ENCODE peak calls at places on chromosomes 2 and 18, in seven cellular contexts. One of them, this sample, is unnamed.
A peak's percentile ranks its signal among the peaks of the same experiment; 100 is the strongest.

GRCh38 chr2:136012315-136012714 is 26.9 kb upstream of the DARS1 start:
- DNase-seq in fibroblast of the aortic adventitia: no peak
- DNase-seq in A549: no peak
- DNase-seq in mammary epithelial cell: no peak
- DNase-seq in breast epithelium: no peak
- DNase-seq in brain microvascular endothelial cell: no peak
- DNase-seq in endothelial cell of umbilical vein: no peak
- DNase-seq in this sample: no peak

GRCh38 chr2:100470898-100471514 is 724 bp downstream of the NMS start:
- DNase-seq in fibroblast of the aortic adventitia: peak; percentile 3
- DNase-seq in A549: no peak
- DNase-seq in mammary epithelial cell: peak; percentile 11
- DNase-seq in breast epithelium: no peak
- DNase-seq in brain microvascular endothelial cell: peak; percentile 3
- DNase-seq in endothelial cell of umbilical vein: no peak
- DNase-seq in this sample: no peak

GRCh38 chr2:241410739-241411176 is 54.7 kb downstream of the FARP2 start:
- DNase-seq in fibroblast of the aortic adventitia: no peak
- DNase-seq in A549: no peak
- DNase-seq in mammary epithelial cell: peak; percentile 29
- DNase-seq in breast epithelium: no peak
- DNase-seq in brain microvascular endothelial cell: peak; percentile 89
- DNase-seq in endothelial cell of umbilical vein: peak; percentile 17
- DNase-seq in this sample: peak; percentile 27

GRCh38 chr2:162478721-162479129 is 134.8 kb downstream of the GCA start:
- DNase-seq in fibroblast of the aortic adventitia: no peak
- DNase-seq in A549: no peak
- DNase-seq in mammary epithelial cell: peak; percentile 87
- DNase-seq in breast epithelium: no peak
- DNase-seq in brain microvascular endothelial cell: no peak
- DNase-seq in endothelial cell of umbilical vein: no peak
- DNase-seq in this sample: peak; percentile 95

GRCh38 chr18:8142131-8142711 is 467.0 kb upstream of the RAB12 start:
- DNase-seq in fibroblast of the aortic adventitia: peak; percentile 31
- DNase-seq in A549: no peak
- DNase-seq in mammary epithelial cell: no peak
- DNase-seq in breast epithelium: no peak
- DNase-seq in brain microvascular endothelial cell: peak; percentile 75
- DNase-seq in endothelial cell of umbilical vein: peak; percentile 57
- DNase-seq in this sample: no peak

GRCh38 chr2:81598437-81598836 is 1293.9 kb upstream of the LRRTM1 start:
- DNase-seq in fibroblast of the aortic adventitia: no peak
- DNase-seq in A549: no peak
- DNase-seq in mammary epithelial cell: no peak
- DNase-seq in breast epithelium: no peak
- DNase-seq in brain microvascular endothelial cell: no peak
- DNase-seq in endothelial cell of umbilical vein: no peak
- DNase-seq in this sample: no peak

GRCh38 chr2:20584637-20585321 is 66.1 kb downstream of the HS1BP3 start:
- DNase-seq in fibroblast of the aortic adventitia: peak; percentile 96
- DNase-seq in A549: peak; percentile 89
- DNase-seq in mammary epithelial cell: peak; percentile 73
- DNase-seq in breast epithelium: no peak
- DNase-seq in brain microvascular endothelial cell: peak; percentile 93
- DNase-seq in endothelial cell of umbilical vein: peak; percentile 89
- DNase-seq in this sample: peak; percentile 71

GRCh38 chr18:76821875-76822509 is 365 bp upstream of the ZNF236 start:
- DNase-seq in fibroblast of the aortic adventitia: peak; percentile 50
- DNase-seq in A549: peak; percentile 44
- DNase-seq in mammary epithelial cell: peak; percentile 52
- DNase-seq in breast epithelium: peak; percentile 60
- DNase-seq in brain microvascular endothelial cell: no peak
- DNase-seq in endothelial cell of umbilical vein: peak; percentile 69
- DNase-seq in this sample: peak; percentile 33

GRCh38 chr2:32484907-32485306 is 128.1 kb downstream of the BIRC6 start:
- DNase-seq in fibroblast of the aortic adventitia: peak; percentile 91
- DNase-seq in A549: peak; percentile 83
- DNase-seq in mammary epithelial cell: peak; percentile 89
- DNase-seq in breast epithelium: no peak
- DNase-seq in brain microvascular endothelial cell: peak; percentile 92
- DNase-seq in endothelial cell of umbilical vein: peak; percentile 30
- DNase-seq in this sample: peak; percentile 89

GRCh38 chr2:84494070-84494469 is 22.2 kb upstream of the DNAH6 start:
- DNase-seq in fibroblast of the aortic adventitia: no peak
- DNase-seq in A549: peak; percentile 20
- DNase-seq in mammary epithelial cell: peak; percentile 25
- DNase-seq in breast epithelium: no peak
- DNase-seq in brain microvascular endothelial cell: peak; percentile 49
- DNase-seq in endothelial cell of umbilical vein: peak; percentile 70
- DNase-seq in this sample: peak; percentile 76

DNA sequence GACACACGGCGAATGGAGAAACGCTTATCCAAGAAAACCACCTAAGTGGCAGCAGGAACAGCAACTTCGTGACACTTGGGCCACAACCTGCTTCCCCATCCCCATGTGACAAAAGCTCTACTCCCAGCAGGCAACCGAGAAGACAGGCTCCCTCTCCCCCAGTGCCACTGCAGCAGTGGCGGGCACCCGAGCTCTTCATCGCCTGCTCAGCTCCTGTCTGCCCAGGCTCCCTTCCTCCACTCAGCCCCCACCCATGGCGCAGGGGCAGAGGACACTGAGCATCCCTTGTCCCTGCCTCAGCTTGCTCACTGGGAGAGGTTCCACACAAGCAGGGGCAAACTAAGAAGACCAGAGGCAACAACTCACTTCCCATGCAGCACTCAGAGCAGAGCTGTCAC is 22.9 kb downstream of the SLC66A2 start:
- DNase-seq in fibroblast of the aortic adventitia: no peak
- DNase-seq in A549: no peak
- DNase-seq in mammary epithelial cell: no peak
- DNase-seq in breast epithelium: peak; percentile 17
- DNase-seq in brain microvascular endothelial cell: no peak
- DNase-seq in endothelial cell of umbilical vein: no peak
- DNase-seq in this sample: no peak
- TF ChIP-seq CTCF in fibroblast of the aortic adventitia: no peak
- TF ChIP-seq CTCF in A549: no peak
- TF ChIP-seq CTCF in mammary epithelial cell: no peak
- TF ChIP-seq CTCF in breast epithelium: no peak
- TF ChIP-seq CTCF in brain microvascular endothelial cell: no peak
- TF ChIP-seq CTCF in endothelial cell of umbilical vein: no peak
- TF ChIP-seq CTCF in this sample: no peak

DNA sequence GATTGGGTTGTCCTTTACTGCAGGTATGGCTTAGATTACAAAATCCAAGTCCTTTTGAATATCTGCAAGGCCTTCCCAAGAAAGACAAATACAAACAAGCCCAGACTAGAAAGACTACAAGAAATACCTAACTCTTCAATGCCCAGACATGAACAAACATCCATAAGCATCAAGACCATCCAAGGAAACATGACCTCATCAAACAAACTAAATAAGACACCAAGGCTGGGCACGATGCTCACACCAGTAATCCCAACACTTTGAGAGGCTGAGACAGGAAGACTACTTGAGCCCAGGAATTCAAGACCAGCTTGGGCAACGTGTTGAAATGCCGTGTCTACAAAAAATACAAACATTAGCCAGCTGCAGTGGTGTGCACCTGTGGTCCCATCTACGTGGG is 31.7 kb downstream of the MAP4K3 start:
- DNase-seq in fibroblast of the aortic adventitia: no peak
- DNase-seq in A549: no peak
- DNase-seq in mammary epithelial cell: peak; percentile 94
- DNase-seq in breast epithelium: no peak
- DNase-seq in brain microvascular endothelial cell: no peak
- DNase-seq in endothelial cell of umbilical vein: no peak
- DNase-seq in this sample: peak; percentile 100
- TF ChIP-seq CTCF in fibroblast of the aortic adventitia: no peak
- TF ChIP-seq CTCF in A549: no peak
- TF ChIP-seq CTCF in mammary epithelial cell: no peak
- TF ChIP-seq CTCF in breast epithelium: no peak
- TF ChIP-seq CTCF in brain microvascular endothelial cell: no peak
- TF ChIP-seq CTCF in endothelial cell of umbilical vein: no peak
- TF ChIP-seq CTCF in this sample: no peak

DNA sequence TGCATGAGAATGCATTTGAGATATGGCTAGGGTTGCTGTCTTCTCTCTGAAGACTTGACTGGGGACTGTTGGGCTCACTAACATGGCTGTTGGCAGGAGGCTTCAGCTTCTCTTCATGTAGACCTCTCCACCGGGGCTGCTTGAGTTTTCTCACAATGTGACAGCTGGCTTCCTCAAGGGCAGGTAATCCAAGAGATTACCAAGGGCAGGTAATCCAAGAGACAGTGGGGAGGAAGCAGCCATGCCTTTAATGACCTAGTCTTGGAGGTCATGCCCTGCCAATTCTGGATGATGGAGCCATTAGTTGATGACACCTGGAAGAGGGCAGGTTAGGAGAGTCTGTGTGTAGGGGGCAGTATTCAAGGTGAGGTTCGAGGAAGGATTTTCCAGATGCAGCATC is 40.5 kb downstream of the NEURL3 start:
- DNase-seq in fibroblast of the aortic adventitia: no peak
- DNase-seq in A549: no peak
- DNase-seq in mammary epithelial cell: no peak
- DNase-seq in breast epithelium: no peak
- DNase-seq in brain microvascular endothelial cell: no peak
- DNase-seq in endothelial cell of umbilical vein: no peak
- DNase-seq in this sample: no peak
- TF ChIP-seq CTCF in fibroblast of the aortic adventitia: no peak
- TF ChIP-seq CTCF in A549: no peak
- TF ChIP-seq CTCF in mammary epithelial cell: no peak
- TF ChIP-seq CTCF in breast epithelium: no peak
- TF ChIP-seq CTCF in brain microvascular endothelial cell: no peak
- TF ChIP-seq CTCF in endothelial cell of umbilical vein: no peak
- TF ChIP-seq CTCF in this sample: no peak

DNA sequence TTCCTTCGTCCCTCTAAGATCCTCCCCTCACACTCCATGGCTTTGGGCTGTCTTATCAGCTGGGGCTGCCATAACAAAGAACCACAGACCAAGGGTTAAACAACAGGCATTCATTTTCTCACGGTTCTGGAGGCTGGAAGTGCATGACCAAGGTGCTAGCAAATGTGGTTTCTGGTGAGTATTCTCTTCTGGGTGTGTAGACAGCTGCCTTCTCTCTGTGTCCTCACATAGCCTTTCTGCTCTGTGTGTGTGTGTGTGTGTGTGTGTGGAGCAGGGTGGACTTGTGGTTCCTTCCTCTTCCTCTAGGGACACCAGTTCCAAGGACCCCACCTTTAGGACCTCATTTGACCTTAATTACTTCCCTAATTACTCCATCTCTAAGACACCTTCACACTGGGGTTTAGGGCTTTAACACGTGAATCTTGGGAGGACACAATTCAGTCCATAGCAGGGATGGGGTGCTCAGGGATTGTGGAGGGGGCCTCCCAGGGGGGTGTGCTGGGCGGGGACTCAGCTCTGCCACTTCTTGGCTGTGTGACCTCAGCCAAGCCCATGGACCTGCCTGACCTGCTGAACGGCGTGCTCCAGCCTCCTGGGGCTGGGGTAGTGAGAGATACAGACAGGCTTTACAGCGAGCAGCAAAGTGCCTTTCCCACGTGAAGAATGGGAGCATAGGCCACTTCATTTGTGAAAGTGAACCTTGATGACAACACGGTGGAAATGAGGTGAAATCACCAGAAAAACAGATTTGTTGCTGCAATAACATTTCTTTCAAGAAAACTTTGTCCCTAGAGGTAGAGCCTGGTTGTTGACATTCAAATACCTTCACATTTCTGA is 38.1 kb downstream of the ACKR3 start:
- DNase-seq in fibroblast of the aortic adventitia: peak; percentile 61
- DNase-seq in A549: peak; percentile 11
- DNase-seq in mammary epithelial cell: peak; percentile 61
- DNase-seq in breast epithelium: no peak
- DNase-seq in brain microvascular endothelial cell: peak; percentile 88
- DNase-seq in endothelial cell of umbilical vein: no peak
- DNase-seq in this sample: no peak
- TF ChIP-seq CTCF in fibroblast of the aortic adventitia: peak; percentile 8
- TF ChIP-seq CTCF in A549: no peak
- TF ChIP-seq CTCF in mammary epithelial cell: no peak
- TF ChIP-seq CTCF in breast epithelium: no peak
- TF ChIP-seq CTCF in brain microvascular endothelial cell: peak; percentile 53
- TF ChIP-seq CTCF in endothelial cell of umbilical vein: no peak
- TF ChIP-seq CTCF in this sample: no peak

GRCh38 chr2:45013229-45014015 is 4.2 kb upstream of the SIX2 start:
- DNase-seq in fibroblast of the aortic adventitia: no peak
- DNase-seq in A549: no peak
- DNase-seq in mammary epithelial cell: no peak
- DNase-seq in breast epithelium: no peak
- DNase-seq in brain microvascular endothelial cell: no peak
- DNase-seq in endothelial cell of umbilical vein: no peak
- DNase-seq in this sample: no peak

GRCh38 chr2:45012733-45013132 is 3.5 kb upstream of the SIX2 start:
- DNase-seq in fibroblast of the aortic adventitia: no peak
- DNase-seq in A549: no peak
- DNase-seq in mammary epithelial cell: no peak
- DNase-seq in breast epithelium: no peak
- DNase-seq in brain microvascular endothelial cell: no peak
- DNase-seq in endothelial cell of umbilical vein: no peak
- DNase-seq in this sample: no peak

GRCh38 chr2:45011621-45012602 is 2.7 kb upstream of the SIX2 start:
- DNase-seq in fibroblast of the aortic adventitia: no peak
- DNase-seq in A549: no peak
- DNase-seq in mammary epithelial cell: no peak
- DNase-seq in breast epithelium: no peak
- DNase-seq in brain microvascular endothelial cell: no peak
- DNase-seq in endothelial cell of umbilical vein: no peak
- DNase-seq in this sample: no peak

GRCh38 chr2:45010706-45011036 is 1.4 kb upstream of the SIX2 start:
- DNase-seq in fibroblast of the aortic adventitia: peak; percentile 17
- DNase-seq in A549: no peak
- DNase-seq in mammary epithelial cell: no peak
- DNase-seq in breast epithelium: no peak
- DNase-seq in brain microvascular endothelial cell: no peak
- DNase-seq in endothelial cell of umbilical vein: no peak
- DNase-seq in this sample: no peak

GRCh38 chr2:45014016-45014702 is 4.9 kb upstream of the SIX2 start:
- DNase-seq in fibroblast of the aortic adventitia: peak; percentile 65
- DNase-seq in A549: peak; percentile 88
- DNase-seq in mammary epithelial cell: no peak
- DNase-seq in breast epithelium: no peak
- DNase-seq in brain microvascular endothelial cell: peak; percentile 45
- DNase-seq in endothelial cell of umbilical vein: peak; percentile 47
- DNase-seq in this sample: peak; percentile 50
- TF ChIP-seq CTCF in fibroblast of the aortic adventitia: peak; percentile 58
- TF ChIP-seq CTCF in A549: peak; percentile 98
- TF ChIP-seq CTCF in mammary epithelial cell: peak; percentile 24
- TF ChIP-seq CTCF in breast epithelium: peak; percentile 22
- TF ChIP-seq CTCF in brain microvascular endothelial cell: peak; percentile 60
- TF ChIP-seq CTCF in endothelial cell of umbilical vein: peak; percentile 83
- TF ChIP-seq CTCF in this sample: peak; percentile 86

GRCh38 chr2:147002256-147002655 is 842.6 kb upstream of the ACVR2A start:
- DNase-seq in fibroblast of the aortic adventitia: no peak
- DNase-seq in A549: no peak
- DNase-seq in mammary epithelial cell: no peak
- DNase-seq in breast epithelium: no peak
- DNase-seq in brain microvascular endothelial cell: no peak
- DNase-seq in endothelial cell of umbilical vein: no peak
- DNase-seq in this sample: no peak
- TF ChIP-seq CTCF in fibroblast of the aortic adventitia: no peak
- TF ChIP-seq CTCF in A549: no peak
- TF ChIP-seq CTCF in mammary epithelial cell: no peak
- TF ChIP-seq CTCF in breast epithelium: no peak
- TF ChIP-seq CTCF in brain microvascular endothelial cell: no peak
- TF ChIP-seq CTCF in endothelial cell of umbilical vein: no peak
- TF ChIP-seq CTCF in this sample: no peak

This sample was measured in bronchial epithelial cell.